ENCODE peak calls at places on chromosomes 13 and 19, in eight cellular contexts. P is kidney, A is cardiac muscle cell, U is uterus, F is H9, E is HFF-Myc, Z is AG04449, L is cardiac fibroblast. C is an unnamed sample.

GRCh38 chr19:35055715-35056179 is 14.2 kb downstream of the HPN start:
- DNase-seq in E (no peak), U (no peak), F (peak), L (no peak), Z (no peak), A (no peak), P (no peak), C (no peak)

GRCh38 chr13:74187564-74187963 is 53.4 kb upstream of the KLF12 start:
- DNase-seq in L (peak), A (no peak), Z (no peak), P (no peak), E (no peak), F (no peak), U (no peak), C (no peak)

GRCh38 chr13:93224545-93224944 is 2.1 kb upstream of the GPC6 start:
- DNase-seq in E (no peak), F (peak), A (peak), L (no peak), P (no peak), Z (no peak), U (no peak), C (peak)

GRCh38 chr19:18848860-18849661 is 17.3 kb downstream of the UPF1 start:
- DNase-seq in U (peak), F (no peak), E (no peak), A (no peak), P (peak), Z (no peak), L (peak), C (peak)

GRCh38 chr13:23378009-23378632 is 55.4 kb downstream of the SACS start:
- DNase-seq in A (no peak), P (no peak), Z (peak), F (no peak), L (peak), U (peak), E (peak), C (peak)

GRCh38 chr19:6235031-6235951 is 44.5 kb downstream of the MLLT1 start:
- DNase-seq in A (no peak), L (no peak), P (peak), F (no peak), Z (no peak), E (no peak), U (no peak), C (no peak)

GRCh38 chr13:31050486-31051400 is 111.0 kb downstream of the HSPH1 start:
- DNase-seq in Z (no peak), L (peak), F (no peak), E (no peak), P (no peak), U (no peak), A (no peak), C (no peak)

GRCh38 chr19:35436477-35437141 is 11.4 kb upstream of the FFAR2 start:
- DNase-seq in L (peak), E (peak), U (peak), A (peak), Z (no peak), F (no peak), P (peak), C (peak)

GRCh38 chr19:10159610-10160009 is 35.1 kb downstream of the DNMT1 start:
- DNase-seq in Z (no peak), P (peak), F (no peak), E (no peak), U (no peak), L (no peak), A (no peak), C (no peak)

GRCh38 chr19:41144403-41144802 is 30.2 kb downstream of the CYP2F1 start:
- DNase-seq in L (peak), Z (peak), F (peak), A (peak), U (peak), E (peak), P (no peak), C (peak)

GRCh38 chr13:39144941-39145533 is 106.8 kb downstream of the NHLRC3 start:
- DNase-seq in A (peak), Z (peak), L (peak), F (peak), P (peak), E (peak), U (peak), C (peak)

GRCh38 chr13:43232866-43233265 is 209.5 kb downstream of the DNAJC15 start:
- DNase-seq in P (no peak), L (peak), Z (peak), E (peak), F (no peak), U (no peak), A (no peak), C (peak)

GRCh38 chr13:48801255-48801654 is 147.5 kb downstream of the CYSLTR2 start:
- DNase-seq in Z (peak), U (no peak), A (no peak), E (peak), F (no peak), P (no peak), L (peak), C (peak)

GRCh38 chr13:101718496-101718895 is 266.0 kb downstream of the ITGBL1 start:
- DNase-seq in P (no peak), U (no peak), Z (no peak), F (no peak), E (no peak), L (no peak), A (no peak), C (no peak)

GRCh38 chr13:69155136-69155535 is 952.5 kb upstream of the ATXN8OS start:
- DNase-seq in P (no peak), E (no peak), F (no peak), U (no peak), L (no peak), A (no peak), Z (no peak), C (no peak)

GRCh38 chr19:45107621-45108170 is 14.7 kb downstream of the PPP1R37 start:
- DNase-seq in Z (no peak), A (no peak), L (no peak), P (no peak), U (no peak), F (no peak), E (no peak), C (no peak)

GRCh38 chr19:18021121-18021755 is 13.3 kb downstream of the ARRDC2 start:
- DNase-seq in E (no peak), U (peak), F (no peak), Z (no peak), A (no peak), L (peak), P (peak), C (peak)

GRCh38 chr13:96898212-96898611 is 96.1 kb downstream of the OXGR1 start:
- DNase-seq in L (peak), Z (peak), E (no peak), P (no peak), U (no peak), A (no peak), F (no peak), C (peak)

GRCh38 chr19:11927227-11927626 is 2.3 kb downstream of the ZNF700 start:
- DNase-seq in U (no peak), Z (no peak), L (no peak), P (no peak), E (no peak), A (no peak), F (no peak), C (no peak)

GRCh38 chr13:94280357-94280756 is 199.1 kb downstream of the DCT start:
- DNase-seq in E (no peak), F (no peak), L (peak), A (no peak), U (no peak), P (no peak), Z (no peak), C (no peak)

GRCh38 chr19:47467914-47468313 is 3.8 kb downstream of the SLC8A2 start:
- DNase-seq in Z (no peak), A (no peak), F (no peak), E (no peak), L (no peak), P (peak), U (no peak), C (no peak)

GRCh38 chr13:110551284-110551683 is 10.2 kb downstream of the RAB20 start:
- DNase-seq in U (no peak), E (no peak), F (no peak), P (peak), Z (no peak), A (peak), L (no peak), C (no peak)

GRCh38 chr13:110553417-110553816 is 8.1 kb downstream of the RAB20 start:
- DNase-seq in L (no peak), F (no peak), Z (no peak), P (no peak), A (no peak), E (no peak), U (no peak), C (no peak)

GRCh38 chr13:110554227-110554836 is 7.2 kb downstream of the RAB20 start:
- DNase-seq in P (peak), U (no peak), A (no peak), E (no peak), L (no peak), Z (no peak), F (no peak), C (no peak)

GRCh38 chr13:110554946-110555345 is 6.6 kb downstream of the RAB20 start:
- DNase-seq in L (no peak), P (peak), A (no peak), U (no peak), Z (no peak), E (no peak), F (no peak), C (no peak)

DNA sequence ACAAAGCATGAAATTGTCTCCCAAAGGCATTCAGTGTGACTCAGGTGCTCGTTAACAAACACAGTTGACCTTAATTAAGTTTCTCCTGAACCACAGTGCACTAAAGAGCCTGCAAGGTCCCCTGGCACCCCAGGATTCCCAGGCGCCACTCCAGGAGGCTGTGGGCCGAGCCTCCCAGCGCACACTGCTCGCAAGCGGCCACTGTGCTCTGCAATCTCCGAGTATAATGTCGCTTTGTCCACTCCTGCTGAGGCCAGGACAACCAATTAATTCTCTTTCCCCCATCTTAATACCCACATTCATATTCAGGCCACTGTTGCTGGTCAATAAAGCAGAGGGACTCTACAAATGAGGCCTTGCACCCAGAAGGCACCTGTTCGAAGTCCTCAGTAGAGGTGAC is 8.8 kb downstream of the RAB20 start:
- DNase-seq in L (no peak), Z (no peak), E (no peak), F (no peak), U (no peak), P (peak), A (no peak), C (no peak)
- TF ChIP-seq CTCF in L (no peak), Z (no peak), E (no peak), F (no peak), U (no peak), P (no peak), A (no peak), C (no peak)

GRCh38 chr19:29397748-29398147 is 128.0 kb upstream of the VSTM2B start:
- DNase-seq in E (no peak), Z (no peak), A (no peak), P (no peak), L (no peak), U (no peak), F (no peak), C (no peak)

GRCh38 chr19:29404951-29405727 is 120.7 kb upstream of the VSTM2B start:
- DNase-seq in U (peak), F (peak), P (peak), A (peak), Z (no peak), E (no peak), L (no peak), C (no peak)

GRCh38 chr19:29404015-29404414 is 121.8 kb upstream of the VSTM2B start:
- DNase-seq in E (no peak), Z (no peak), L (no peak), P (no peak), A (no peak), U (no peak), F (no peak), C (no peak)

GRCh38 chr19:29401712-29402421 is 123.9 kb upstream of the VSTM2B start:
- DNase-seq in Z (no peak), A (no peak), L (no peak), U (peak), P (no peak), E (no peak), F (no peak), C (no peak)

DNA sequence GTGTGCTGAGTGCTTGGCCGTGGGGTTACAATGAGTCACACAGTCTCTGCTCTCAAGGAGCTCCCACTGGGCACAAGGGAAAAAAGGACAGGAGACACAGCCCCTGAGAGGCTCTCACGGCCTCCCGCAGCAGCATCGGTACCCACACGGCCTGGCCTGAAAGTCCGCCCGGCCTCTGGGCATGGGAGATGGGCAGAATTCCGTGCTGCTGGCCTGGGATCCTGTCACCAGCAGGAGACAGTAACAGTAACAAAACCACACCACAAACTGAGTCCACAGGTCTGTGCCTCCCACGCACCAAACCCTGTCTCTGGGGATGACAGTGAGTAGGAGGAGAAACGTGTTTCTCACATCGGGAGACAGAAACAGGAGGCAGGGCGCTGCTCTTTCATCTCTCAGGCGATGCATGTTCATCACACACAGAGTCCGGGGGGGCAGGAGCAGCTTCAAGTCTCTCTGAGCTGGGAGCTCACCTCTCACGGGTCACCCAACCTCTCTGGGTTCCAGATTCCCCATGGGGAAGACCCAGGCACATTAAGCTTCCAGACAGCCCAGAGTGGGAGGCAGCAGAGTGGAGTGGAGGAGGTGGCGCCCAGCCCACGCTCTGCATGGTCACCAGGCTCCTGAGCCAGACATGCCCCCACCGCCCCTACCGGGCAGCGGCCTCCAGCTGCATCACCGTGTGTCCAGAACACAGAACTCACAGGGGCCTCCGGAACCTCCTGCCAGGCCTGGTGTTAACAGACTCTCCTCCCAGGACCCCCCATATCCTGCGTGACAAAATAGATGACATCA is 124.7 kb upstream of the VSTM2B start:
- DNase-seq in P (no peak), Z (no peak), A (no peak), U (no peak), L (no peak), E (no peak), F (no peak), C (no peak)
- TF ChIP-seq CTCF in P (no peak), Z (no peak), A (no peak), U (no peak), L (no peak), E (no peak), F (no peak), C (no peak)

GRCh38 chr19:16184665-16185122 is 516 bp upstream of the FAM32A start:
- DNase-seq in L (no peak), A (no peak), F (no peak), U (no peak), Z (no peak), E (no peak), P (no peak), C (no peak)

GRCh38 chr19:16180611-16181010 is 4.6 kb upstream of the FAM32A start:
- DNase-seq in L (peak), U (no peak), P (no peak), Z (peak), E (peak), F (no peak), A (no peak), C (peak)

GRCh38 chr19:16185925-16186234 is 670 bp downstream of the FAM32A start:
- DNase-seq in A (peak), E (no peak), F (no peak), P (no peak), L (peak), Z (no peak), U (no peak), C (no peak)

GRCh38 chr19:16188521-16188920 is 3.3 kb downstream of the FAM32A start:
- DNase-seq in E (no peak), U (no peak), L (no peak), P (no peak), A (no peak), Z (no peak), F (no peak), C (no peak)

DNA sequence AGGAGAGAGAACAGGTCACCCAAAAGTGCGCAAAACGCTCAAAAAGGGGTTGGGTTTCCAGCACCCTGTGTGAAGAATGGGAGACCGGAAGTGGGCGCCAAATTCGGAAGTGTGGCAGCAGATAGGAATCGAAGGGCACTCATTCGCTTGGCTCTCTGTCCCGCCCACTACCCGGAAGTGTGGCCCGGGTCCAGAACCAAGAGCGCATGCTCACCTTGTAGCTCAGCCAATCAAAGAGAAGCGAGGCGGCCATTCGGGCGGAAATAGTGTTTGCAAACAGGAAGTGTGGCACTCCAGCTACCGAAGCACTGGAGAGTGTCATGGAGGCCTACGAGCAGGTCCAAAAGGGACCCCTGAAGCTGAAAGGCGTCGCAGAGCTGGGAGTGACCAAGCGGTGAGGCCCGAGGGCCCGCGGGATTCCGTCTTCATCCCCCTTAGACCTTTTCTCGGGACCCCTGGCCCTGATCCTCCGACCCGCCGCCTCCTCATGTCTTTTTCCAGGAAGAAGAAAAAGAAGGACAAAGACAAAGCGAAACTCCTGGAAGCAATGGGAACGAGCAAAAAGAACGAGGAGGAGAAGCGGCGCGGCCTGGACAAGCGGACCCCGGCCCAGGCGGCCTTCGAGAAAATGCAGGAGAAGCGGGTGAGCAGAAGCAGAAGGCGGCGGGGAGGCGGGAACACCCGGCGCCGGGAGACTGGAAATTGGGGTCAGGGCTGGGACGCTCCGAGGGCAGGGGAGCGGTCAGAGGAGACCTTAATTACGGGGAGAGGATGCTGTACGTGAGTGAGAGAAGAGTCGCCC is at the start of gene FAM32A:
- DNase-seq in A (peak), Z (peak), E (peak), U (peak), F (peak), P (peak), L (peak), C (peak)
- TF ChIP-seq CTCF in A (no peak), Z (peak), E (peak), U (peak), F (peak), P (peak), L (no peak), C (peak)

GRCh38 chr19:31249217-31249616 is 100.0 kb downstream of the TSHZ3 start:
- DNase-seq in A (no peak), F (no peak), E (no peak), P (peak), U (no peak), L (no peak), Z (no peak), C (no peak)
- TF ChIP-seq CTCF in A (no peak), F (no peak), E (peak), P (no peak), U (no peak), L (peak), Z (no peak), C (peak)

GRCh38 chr13:82758056-82758455 is 1124.2 kb downstream of the SLITRK1 start:
- DNase-seq in F (peak), E (peak), L (peak), Z (no peak), P (no peak), U (no peak), A (peak), C (no peak)
- TF ChIP-seq CTCF in F (peak), E (peak), L (peak), Z (peak), P (peak), U (no peak), A (peak), C (no peak)

GRCh38 chr19:43353606-43354304 is at the start of gene CD177:
- DNase-seq in Z (no peak), E (no peak), L (no peak), P (no peak), A (peak), U (no peak), F (no peak), C (no peak)
- TF ChIP-seq CTCF in Z (no peak), E (no peak), L (no peak), P (no peak), A (no peak), U (no peak), F (no peak), C (no peak)

DNA sequence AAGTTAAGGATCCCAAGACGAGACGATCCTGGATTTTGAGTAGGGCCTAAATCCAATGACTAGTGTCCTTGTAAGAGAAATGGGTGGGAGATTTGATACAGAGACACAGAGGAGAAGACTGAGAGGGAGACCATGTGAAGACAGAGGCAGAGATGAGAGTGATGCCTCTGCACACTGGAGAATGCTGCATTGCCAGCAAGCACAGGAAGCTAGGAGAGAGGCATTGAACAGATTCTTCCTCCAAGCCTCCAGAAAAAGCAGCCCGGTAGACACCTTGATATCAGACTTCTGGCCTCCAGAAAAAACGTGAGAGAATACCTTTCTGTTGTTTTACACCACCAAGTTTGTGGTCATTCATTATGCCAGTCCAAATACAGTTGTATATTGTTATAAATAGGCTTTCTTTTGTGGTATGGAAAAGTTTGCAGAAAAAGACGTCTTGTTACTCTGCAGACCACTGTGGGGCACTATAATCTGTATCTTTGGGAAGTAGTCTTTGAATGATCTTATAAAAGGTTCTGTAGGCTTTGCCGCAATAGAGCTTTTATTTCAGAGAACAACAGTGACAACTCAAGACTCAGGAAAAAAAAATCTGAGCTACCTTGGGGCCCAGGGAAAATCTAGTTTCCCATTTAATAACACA is 17.9 kb upstream of the RFC3 start:
- DNase-seq in F (no peak), U (no peak), A (peak), E (no peak), Z (peak), L (peak), P (no peak), C (peak)
- TF ChIP-seq CTCF in F (peak), U (peak), A (peak), E (peak), Z (peak), L (peak), P (peak), C (peak)

GRCh38 chr19:29263305-29264080 is 50.5 kb upstream of the UQCRFS1 start:
- DNase-seq in F (peak), E (peak), U (peak), A (peak), P (no peak), Z (no peak), L (peak), C (peak)
- TF ChIP-seq CTCF in F (peak), E (peak), U (peak), A (peak), P (peak), Z (peak), L (peak), C (peak)

GRCh38 chr13:50580684-50581305 is 262.7 kb downstream of the DLEU7 start:
- DNase-seq in F (no peak), L (peak), P (no peak), U (no peak), Z (peak), A (peak), E (no peak), C (peak)
- TF ChIP-seq CTCF in F (no peak), L (peak), P (no peak), U (no peak), Z (peak), A (peak), E (peak), C (peak)